ENCODE peak calls at places on chromosomes 3 and 15, in eight cellular contexts. D is CD8-positive, alpha-beta memory T cell; L is stomach; N is uterus; U is lung; E is MM.1S; S is tibial nerve; I is naive thymus-derived CD4-positive, alpha-beta T cell. H is an unnamed sample.

GRCh38 chr15:97087337-97087736 is 756.8 kb downstream of the NR2F2 start:
- DNase-seq in E (no peak), N (no peak), I (no peak), D (no peak), L (no peak), U (no peak), S (no peak), H (no peak)

GRCh38 chr3:48661501-48662139 is 1.1 kb downstream of the CELSR3 start:
- DNase-seq in L (peak; percentile 74), N (peak; percentile 65), U (peak; percentile 62), E (peak; percentile 56), D (peak; percentile 70), S (peak; percentile 46), I (peak; percentile 91), H (peak; percentile 76)

GRCh38 chr3:55402886-55403605 is 84.1 kb downstream of the WNT5A start:
- DNase-seq in D (no peak), S (no peak), E (no peak), I (no peak), N (no peak), U (no peak), L (no peak), H (no peak)

GRCh38 chr3:142931222-142931621 is 32.3 kb downstream of the PAQR9 start:
- DNase-seq in L (no peak), D (no peak), I (no peak), E (no peak), U (no peak), N (no peak), S (no peak), H (no peak)

GRCh38 chr3:185999221-185999620 is 61.4 kb upstream of the TRA2B start:
- DNase-seq in I (no peak), D (no peak), L (no peak), E (no peak), S (no peak), U (no peak), N (no peak), H (no peak)

GRCh38 chr3:182862159-182862860 is 69.0 kb downstream of the ATP11B start:
- DNase-seq in D (no peak), U (no peak), L (peak; percentile 39), I (no peak), N (no peak), E (no peak), S (no peak), H (no peak)

GRCh38 chr15:42723068-42723467 is 13.9 kb downstream of the CDAN1 start:
- DNase-seq in D (no peak), U (no peak), E (no peak), L (no peak), I (no peak), S (no peak), N (no peak), H (no peak)

GRCh38 chr15:98649621-98649995 is 1.3 kb downstream of the IGF1R start:
- DNase-seq in N (peak; percentile 42), S (no peak), L (peak; percentile 53), I (peak; percentile 63), U (peak; percentile 43), E (peak; percentile 43), D (peak; percentile 17), H (no peak)

GRCh38 chr15:40313531-40314398 is 6.0 kb upstream of the PLCB2 start:
- DNase-seq in E (no peak), L (peak; percentile 89), I (no peak), S (no peak), D (peak; percentile 47), N (no peak), U (peak; percentile 84), H (no peak)

GRCh38 chr3:180764481-180764880 is 85.2 kb upstream of the CCDC39 start:
- DNase-seq in N (no peak), U (no peak), E (no peak), D (no peak), L (no peak), S (no peak), I (no peak), H (no peak)

GRCh38 chr3:70281663-70282062 is 30.8 kb downstream of the MDFIC2 start:
- DNase-seq in L (no peak), N (no peak), S (no peak), D (no peak), U (no peak), E (no peak), I (no peak), H (no peak)

GRCh38 chr15:66249623-66250174 is 3.9 kb downstream of the MEGF11 start:
- DNase-seq in E (no peak), D (no peak), N (no peak), U (no peak), I (no peak), S (no peak), L (no peak), H (no peak)

GRCh38 chr15:65189102-65189740 is 4.1 kb upstream of the CLPX start:
- DNase-seq in I (no peak), L (no peak), S (no peak), N (no peak), D (no peak), U (no peak), E (peak; percentile 26), H (no peak)

GRCh38 chr15:86231864-86232801 is 152.5 kb downstream of the AGBL1 start:
- DNase-seq in S (no peak), N (peak; percentile 17), D (no peak), U (no peak), I (peak; percentile 23), L (no peak), E (peak; percentile 46), H (no peak)

GRCh38 chr3:148202386-148202785 is 495.3 kb upstream of the AGTR1 start:
- DNase-seq in L (no peak), S (no peak), D (no peak), E (no peak), I (no peak), N (no peak), U (no peak), H (no peak)

GRCh38 chr3:180762866-180763265 is 83.6 kb upstream of the CCDC39 start:
- DNase-seq in L (no peak), I (no peak), N (no peak), D (no peak), S (no peak), U (no peak), E (no peak), H (no peak)

GRCh38 chr3:172138792-172139507 is 99.6 kb downstream of the FNDC3B start:
- DNase-seq in E (no peak), N (peak; percentile 41), I (no peak), D (no peak), U (peak; percentile 65), L (peak; percentile 61), S (peak; percentile 52), H (peak; percentile 82)

GRCh38 chr3:177904661-177905060 is 631.6 kb upstream of the KCNMB2 start:
- DNase-seq in L (no peak), E (no peak), D (no peak), U (no peak), I (no peak), S (no peak), N (no peak), H (no peak)

GRCh38 chr15:67820147-67820991 is 4.9 kb upstream of the SKOR1 start:
- DNase-seq in U (no peak), N (no peak), E (no peak), L (no peak), I (no peak), S (no peak), D (no peak), H (no peak)

GRCh38 chr15:59689626-59690236 is 611 bp upstream of the BNIP2 start:
- DNase-seq in D (peak; percentile 55), U (peak; percentile 90), E (peak; percentile 79), N (peak; percentile 76), I (peak; percentile 59), S (peak; percentile 87), L (peak; percentile 88), H (peak; percentile 96)

GRCh38 chr3:171306631-171307030 is 153.6 kb downstream of the TNIK start:
- DNase-seq in D (no peak), S (peak; percentile 43), E (no peak), I (no peak), N (peak; percentile 80), L (peak; percentile 30), U (peak; percentile 36), H (peak; percentile 79)

GRCh38 chr3:122101646-122102045 is 46.5 kb downstream of the CD86 start:
- DNase-seq in L (no peak), S (no peak), I (no peak), D (no peak), E (peak; percentile 80), U (no peak), N (no peak), H (no peak)

GRCh38 chr3:73041537-73041936 is 19.9 kb upstream of the EBLN2 start:
- DNase-seq in U (no peak), S (no peak), I (no peak), E (no peak), N (no peak), L (peak; percentile 46), D (no peak), H (no peak)
- H3K4me1 ChIP-seq in U (peaks cover 25% of the 10 kb centered on the region), S (peaks cover 86% of the 10 kb centered on the region), I (peaks cover 15% of the 10 kb centered on the region), E (peaks cover 37% of the 10 kb centered on the region), N (peaks cover 5% of the 10 kb centered on the region), L (peaks cover 30% of the 10 kb centered on the region), D (peaks cover 28% of the 10 kb centered on the region), H (peaks cover 53% of the 10 kb centered on the region)

DNA sequence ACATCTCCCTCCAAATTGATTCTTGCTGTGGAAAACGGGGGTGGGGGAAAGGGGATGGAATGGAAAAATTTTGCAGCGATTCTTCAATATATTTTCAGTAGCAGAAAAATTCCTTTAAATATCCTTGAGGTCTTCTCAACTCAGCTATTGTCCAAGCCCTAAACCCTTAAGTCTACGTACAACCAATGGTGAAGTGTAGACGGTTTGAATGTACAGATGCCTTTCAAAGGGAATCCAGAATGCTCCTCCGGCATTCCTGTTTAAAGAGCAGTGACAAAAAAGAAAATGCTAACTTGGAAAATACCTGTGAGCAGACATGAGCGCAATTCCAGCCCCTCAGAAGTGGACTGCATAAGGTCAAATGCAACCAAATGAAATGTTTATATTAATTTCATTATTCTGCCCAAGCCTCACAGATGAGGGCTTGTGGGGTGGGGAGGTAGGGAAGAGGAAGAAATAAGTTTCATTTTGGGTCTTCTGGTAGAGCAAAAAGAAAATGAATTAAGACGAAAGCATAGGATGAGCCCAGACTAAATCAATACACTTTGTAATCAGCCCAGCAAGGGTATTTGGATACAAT is 2.8 kb downstream of the FOXP1 start:
- DNase-seq in D (no peak), E (no peak), S (no peak), L (no peak), U (peak; percentile 16), N (no peak), I (no peak), H (no peak)
- H3K4me1 ChIP-seq in D (peaks cover 18% of the 10 kb centered on the region), E (peaks cover 6% of the 10 kb centered on the region), S (peaks cover 44% of the 10 kb centered on the region), L (peaks cover 34% of the 10 kb centered on the region), U (peaks cover 4% of the 10 kb centered on the region), N (no peaks in the 10 kb centered on the region), I (peaks cover 7% of the 10 kb centered on the region), H (no peaks in the 10 kb centered on the region)

GRCh38 chr3:105773291-105773690 is 95.5 kb downstream of the CBLB start:
- DNase-seq in S (no peak), N (no peak), D (no peak), I (no peak), E (no peak), L (no peak), U (no peak), H (no peak)
- H3K4me1 ChIP-seq in S (peaks cover 16% of the 10 kb centered on the region), N (no peaks in the 10 kb centered on the region), D (peaks cover 54% of the 10 kb centered on the region), I (peaks cover 55% of the 10 kb centered on the region), E (no peaks in the 10 kb centered on the region), L (no peaks in the 10 kb centered on the region), U (peaks cover 13% of the 10 kb centered on the region), H (peaks cover 21% of the 10 kb centered on the region)

GRCh38 chr15:91308855-91309254 is 208.8 kb downstream of the SV2B start:
- DNase-seq in N (no peak), D (no peak), E (no peak), U (no peak), L (no peak), I (no peak), S (no peak), H (no peak)
- H3K4me1 ChIP-seq in N (no peaks in the 10 kb centered on the region), D (peaks cover 76% of the 10 kb centered on the region), E (no peaks in the 10 kb centered on the region), U (no peaks in the 10 kb centered on the region), L (no peaks in the 10 kb centered on the region), I (peaks cover 43% of the 10 kb centered on the region), S (no peaks in the 10 kb centered on the region), H (no peaks in the 10 kb centered on the region)